ENCODE peak calls at places on chromosomes 1 and 21, in five cellular contexts. One of them, this sample, is unnamed.

GRCh38 chr1:171126504-171126903 is 35.8 kb downstream of the FMO3 start:
- DNase-seq in mesothelial cell of epicardium: no peak
- DNase-seq in foreskin fibroblast: peak
- DNase-seq in coronary artery: no peak
- DNase-seq in transverse colon: no peak
- DNase-seq in this sample: no peak

GRCh38 chr1:205346956-205347574 is 9.7 kb downstream of the KLHDC8A start:
- DNase-seq in mesothelial cell of epicardium: no peak
- DNase-seq in foreskin fibroblast: no peak
- DNase-seq in coronary artery: no peak
- DNase-seq in transverse colon: no peak
- DNase-seq in this sample: no peak

GRCh38 chr1:177170756-177171535 is at the start of gene BRINP2:
- DNase-seq in mesothelial cell of epicardium: peak
- DNase-seq in foreskin fibroblast: peak
- DNase-seq in coronary artery: no peak
- DNase-seq in transverse colon: peak
- DNase-seq in this sample: no peak

GRCh38 chr1:1918901-1919303 is at the start of gene TMEM52:
- DNase-seq in mesothelial cell of epicardium: no peak
- DNase-seq in foreskin fibroblast: no peak
- DNase-seq in coronary artery: no peak
- DNase-seq in transverse colon: no peak
- DNase-seq in this sample: no peak

GRCh38 chr1:198600906-198601305 is 37.9 kb upstream of the PTPRC start:
- DNase-seq in mesothelial cell of epicardium: no peak
- DNase-seq in foreskin fibroblast: no peak
- DNase-seq in coronary artery: no peak
- DNase-seq in transverse colon: no peak
- DNase-seq in this sample: no peak

GRCh38 chr21:45993210-45994085 is 11.9 kb downstream of the COL6A1 start:
- DNase-seq in mesothelial cell of epicardium: no peak
- DNase-seq in foreskin fibroblast: peak
- DNase-seq in coronary artery: peak
- DNase-seq in transverse colon: peak
- DNase-seq in this sample: peak

GRCh38 chr1:230266456-230266855 is 159.7 kb downstream of the PGBD5 start:
- DNase-seq in mesothelial cell of epicardium: no peak
- DNase-seq in foreskin fibroblast: no peak
- DNase-seq in coronary artery: peak
- DNase-seq in transverse colon: no peak
- DNase-seq in this sample: no peak

GRCh38 chr21:37153935-37154350 is 80.9 kb downstream of the TTC3 start:
- DNase-seq in mesothelial cell of epicardium: no peak
- DNase-seq in foreskin fibroblast: no peak
- DNase-seq in coronary artery: no peak
- DNase-seq in transverse colon: peak
- DNase-seq in this sample: no peak

GRCh38 chr1:99808391-99809115 is 41.6 kb upstream of the AGL start:
- DNase-seq in mesothelial cell of epicardium: no peak
- DNase-seq in foreskin fibroblast: peak
- DNase-seq in coronary artery: no peak
- DNase-seq in transverse colon: peak
- DNase-seq in this sample: no peak

GRCh38 chr1:94130851-94131595 is 10.1 kb upstream of the ABCA4 start:
- DNase-seq in mesothelial cell of epicardium: no peak
- DNase-seq in foreskin fibroblast: no peak
- DNase-seq in coronary artery: no peak
- DNase-seq in transverse colon: no peak
- DNase-seq in this sample: no peak

GRCh38 chr1:162498442-162498785 is 796 bp downstream of the UHMK1 start:
- DNase-seq in mesothelial cell of epicardium: no peak
- DNase-seq in foreskin fibroblast: peak
- DNase-seq in coronary artery: no peak
- DNase-seq in transverse colon: no peak
- DNase-seq in this sample: no peak

GRCh38 chr1:216665891-216666290 is 57.3 kb downstream of the ESRRG start:
- DNase-seq in mesothelial cell of epicardium: no peak
- DNase-seq in foreskin fibroblast: peak
- DNase-seq in coronary artery: no peak
- DNase-seq in transverse colon: no peak
- DNase-seq in this sample: no peak

GRCh38 chr1:152112101-152112884 is 3.0 kb downstream of the TCHH start:
- DNase-seq in mesothelial cell of epicardium: no peak
- DNase-seq in foreskin fibroblast: peak
- DNase-seq in coronary artery: no peak
- DNase-seq in transverse colon: no peak
- DNase-seq in this sample: no peak

GRCh38 chr1:37177230-37177864 is 143.0 kb upstream of the GRIK3 start:
- DNase-seq in mesothelial cell of epicardium: no peak
- DNase-seq in foreskin fibroblast: no peak
- DNase-seq in coronary artery: no peak
- DNase-seq in transverse colon: peak
- DNase-seq in this sample: peak

GRCh38 chr1:905811-906531 is 17.8 kb upstream of the SAMD11 start:
- DNase-seq in mesothelial cell of epicardium: no peak
- DNase-seq in foreskin fibroblast: no peak
- DNase-seq in coronary artery: peak
- DNase-seq in transverse colon: peak
- DNase-seq in this sample: no peak

GRCh38 chr21:29196021-29196663 is 65.7 kb downstream of the MAP3K7CL start:
- DNase-seq in mesothelial cell of epicardium: no peak
- DNase-seq in foreskin fibroblast: peak
- DNase-seq in coronary artery: no peak
- DNase-seq in transverse colon: peak
- DNase-seq in this sample: no peak

GRCh38 chr21:45320261-45320990 is 32.7 kb upstream of the POFUT2 start:
- DNase-seq in mesothelial cell of epicardium: no peak
- DNase-seq in foreskin fibroblast: peak
- DNase-seq in coronary artery: no peak
- DNase-seq in transverse colon: no peak
- DNase-seq in this sample: no peak

GRCh38 chr1:244497805-244498204 is 36.7 kb downstream of the CATSPERE start:
- DNase-seq in mesothelial cell of epicardium: no peak
- DNase-seq in foreskin fibroblast: no peak
- DNase-seq in coronary artery: no peak
- DNase-seq in transverse colon: no peak
- DNase-seq in this sample: no peak

GRCh38 chr1:184986250-184986649 is 11.9 kb upstream of the NIBAN1 start:
- DNase-seq in mesothelial cell of epicardium: no peak
- DNase-seq in foreskin fibroblast: peak
- DNase-seq in coronary artery: no peak
- DNase-seq in transverse colon: no peak
- DNase-seq in this sample: no peak
- TF ChIP-seq CTCF in mesothelial cell of epicardium: no peak
- TF ChIP-seq CTCF in foreskin fibroblast: peak
- TF ChIP-seq CTCF in coronary artery: no peak
- TF ChIP-seq CTCF in transverse colon: no peak
- TF ChIP-seq CTCF in this sample: peak

GRCh38 chr1:154765970-154766369 is 104.1 kb downstream of the KCNN3 start:
- DNase-seq in mesothelial cell of epicardium: no peak
- DNase-seq in foreskin fibroblast: peak
- DNase-seq in coronary artery: no peak
- DNase-seq in transverse colon: no peak
- DNase-seq in this sample: no peak
- TF ChIP-seq CTCF in mesothelial cell of epicardium: no peak
- TF ChIP-seq CTCF in foreskin fibroblast: peak
- TF ChIP-seq CTCF in coronary artery: no peak
- TF ChIP-seq CTCF in transverse colon: peak
- TF ChIP-seq CTCF in this sample: peak

GRCh38 chr1:17646444-17647287 is 107.2 kb downstream of the ARHGEF10L start:
- DNase-seq in mesothelial cell of epicardium: no peak
- DNase-seq in foreskin fibroblast: no peak
- DNase-seq in coronary artery: no peak
- DNase-seq in transverse colon: no peak
- DNase-seq in this sample: no peak
- TF ChIP-seq CTCF in mesothelial cell of epicardium: no peak
- TF ChIP-seq CTCF in foreskin fibroblast: no peak
- TF ChIP-seq CTCF in coronary artery: no peak
- TF ChIP-seq CTCF in transverse colon: no peak
- TF ChIP-seq CTCF in this sample: no peak

GRCh38 chr1:48472747-48473146 is 743 bp upstream of the SPATA6 start:
- DNase-seq in mesothelial cell of epicardium: no peak
- DNase-seq in foreskin fibroblast: no peak
- DNase-seq in coronary artery: no peak
- DNase-seq in transverse colon: no peak
- DNase-seq in this sample: no peak

GRCh38 chr1:48470506-48470905 is 1.5 kb downstream of the SPATA6 start:
- DNase-seq in mesothelial cell of epicardium: no peak
- DNase-seq in foreskin fibroblast: peak
- DNase-seq in coronary artery: peak
- DNase-seq in transverse colon: peak
- DNase-seq in this sample: no peak

GRCh38 chr1:48469616-48470500 is 2.1 kb downstream of the SPATA6 start:
- DNase-seq in mesothelial cell of epicardium: no peak
- DNase-seq in foreskin fibroblast: peak
- DNase-seq in coronary artery: peak
- DNase-seq in transverse colon: peak
- DNase-seq in this sample: no peak

GRCh38 chr1:48471103-48471502 is 901 bp downstream of the SPATA6 start:
- DNase-seq in mesothelial cell of epicardium: no peak
- DNase-seq in foreskin fibroblast: peak
- DNase-seq in coronary artery: peak
- DNase-seq in transverse colon: no peak
- DNase-seq in this sample: no peak

GRCh38 chr1:48471603-48472576 is at the start of gene SPATA6:
- DNase-seq in mesothelial cell of epicardium: peak
- DNase-seq in foreskin fibroblast: peak
- DNase-seq in coronary artery: peak
- DNase-seq in transverse colon: peak
- DNase-seq in this sample: peak
- TF ChIP-seq CTCF in mesothelial cell of epicardium: no peak
- TF ChIP-seq CTCF in foreskin fibroblast: no peak
- TF ChIP-seq CTCF in coronary artery: no peak
- TF ChIP-seq CTCF in transverse colon: no peak
- TF ChIP-seq CTCF in this sample: no peak

This sample was measured in osteocyte.